ENCODE peak calls at places on chromosome 11, in four cellular contexts. R is mesothelial cell of epicardium; U is CD8-positive, alpha-beta T cell; S is coronary artery. G is an unnamed sample.

GRCh38 chr11:125341676-125342075 is 154.4 kb downstream of the FEZ1 start:
- DNase-seq in R (no peak), U (no peak), S (peak; percentile 54), G (no peak)

GRCh38 chr11:65422633-65423515 is at the start of gene NEAT1:
- DNase-seq in R (peak; percentile 88), U (peak; percentile 79), S (peak; percentile 99), G (peak; percentile 95)

GRCh38 chr11:2208691-2209369 is 37.2 kb upstream of the TH start:
- DNase-seq in R (peak; percentile 36), U (no peak), S (peak; percentile 69), G (no peak)

GRCh38 chr11:98940913-98941312 is 79.8 kb upstream of the CNTN5 start:
- DNase-seq in R (no peak), U (no peak), S (no peak), G (no peak)

GRCh38 chr11:12803086-12803826 is 129.0 kb downstream of the TEAD1 start:
- DNase-seq in R (no peak), U (no peak), S (no peak), G (no peak)

GRCh38 chr11:68542617-68543016 is 82.1 kb downstream of the PPP6R3 start:
- DNase-seq in R (no peak), U (no peak), S (no peak), G (no peak)

GRCh38 chr11:24478718-24479117 is 18.1 kb upstream of the LUZP2 start:
- DNase-seq in R (no peak), U (no peak), S (no peak), G (no peak)

GRCh38 chr11:112831969-112832368 is 129.3 kb upstream of the NCAM1 start:
- DNase-seq in R (no peak), U (no peak), S (peak; percentile 59), G (no peak)

GRCh38 chr11:134294664-134295063 is 18.5 kb downstream of the GLB1L3 start:
- DNase-seq in R (no peak), U (no peak), S (no peak), G (no peak)

GRCh38 chr11:83292709-83293435 is 6.7 kb upstream of the CCDC90B start:
- DNase-seq in R (no peak), U (no peak), S (no peak), G (no peak)

GRCh38 chr11:101707477-101707876 is 123.7 kb upstream of the TRPC6 start:
- DNase-seq in R (no peak), U (no peak), S (no peak), G (no peak)

GRCh38 chr11:105466582-105467228 is 143.2 kb upstream of the GRIA4 start:
- DNase-seq in R (no peak), U (no peak), S (no peak), G (no peak)

GRCh38 chr11:57946628-57947027 is 77.1 kb upstream of the OR9Q1 start:
- DNase-seq in R (no peak), U (no peak), S (peak; percentile 45), G (no peak)

GRCh38 chr11:9568161-9568853 is 5.2 kb upstream of the WEE1 start:
- DNase-seq in R (no peak), U (no peak), S (no peak), G (no peak)

GRCh38 chr11:67031791-67032561 is 9.0 kb downstream of the SYT12 start:
- DNase-seq in R (no peak), U (no peak), S (no peak), G (no peak)

GRCh38 chr11:83971063-83971462 is 684.9 kb upstream of the CCDC90B start:
- DNase-seq in R (no peak), U (no peak), S (no peak), G (no peak)

GRCh38 chr11:14105446-14105845 is 142.9 kb downstream of the SPON1 start:
- DNase-seq in R (no peak), U (no peak), S (no peak), G (no peak)

GRCh38 chr11:5719703-5720495 is 16.3 kb upstream of the OR56B1 start:
- DNase-seq in R (no peak), U (no peak), S (no peak), G (no peak)

GRCh38 chr11:123055132-123055924 is 6.6 kb downstream of the HSPA8 start:
- DNase-seq in R (no peak), U (no peak), S (no peak), G (no peak)

GRCh38 chr11:12131943-12132789 is 21.8 kb downstream of the MICAL2 start:
- DNase-seq in R (no peak), U (no peak), S (no peak), G (no peak)

GRCh38 chr11:122440783-122441701 is 214.5 kb upstream of the UBASH3B start:
- DNase-seq in R (peak; percentile 55), U (no peak), S (no peak), G (no peak)

GRCh38 chr11:110991621-110992355 is 253.7 kb upstream of the POU2AF2 start:
- DNase-seq in R (no peak), U (no peak), S (no peak), G (no peak)

GRCh38 chr11:66639066-66639813 is 737 bp downstream of the RBM4 start:
- DNase-seq in R (no peak), U (no peak), S (no peak), G (no peak)

GRCh38 chr11:72353861-72354260 is 80.5 kb downstream of the CLPB start:
- DNase-seq in R (no peak), U (no peak), S (no peak), G (no peak)
- TF ChIP-seq CTCF in R (no peak), U (no peak), S (no peak), G (no peak)

DNA sequence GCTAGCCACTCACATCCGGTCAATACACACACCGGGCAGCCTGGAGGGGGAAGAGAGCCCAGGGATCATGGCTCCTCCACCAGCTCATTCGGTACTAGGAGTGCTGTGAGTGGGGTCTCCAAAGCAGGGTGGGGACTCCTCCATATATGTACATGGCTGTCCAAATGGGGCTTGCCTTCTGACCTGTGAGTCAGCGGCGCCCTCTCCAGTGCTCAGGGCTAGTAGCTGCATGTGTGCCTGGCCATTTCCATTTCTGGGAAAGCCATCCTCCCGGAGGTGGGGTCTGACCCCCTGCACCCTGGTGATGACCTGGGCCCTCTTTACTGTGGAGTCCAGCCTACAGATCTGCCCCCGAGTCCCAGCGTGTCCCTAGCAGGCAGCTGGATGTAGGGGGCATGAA is 181.9 kb downstream of the CEP164 start:
- DNase-seq in R (no peak), U (no peak), S (no peak), G (no peak)
- TF ChIP-seq CTCF in R (no peak), U (no peak), S (no peak), G (no peak)

DNA sequence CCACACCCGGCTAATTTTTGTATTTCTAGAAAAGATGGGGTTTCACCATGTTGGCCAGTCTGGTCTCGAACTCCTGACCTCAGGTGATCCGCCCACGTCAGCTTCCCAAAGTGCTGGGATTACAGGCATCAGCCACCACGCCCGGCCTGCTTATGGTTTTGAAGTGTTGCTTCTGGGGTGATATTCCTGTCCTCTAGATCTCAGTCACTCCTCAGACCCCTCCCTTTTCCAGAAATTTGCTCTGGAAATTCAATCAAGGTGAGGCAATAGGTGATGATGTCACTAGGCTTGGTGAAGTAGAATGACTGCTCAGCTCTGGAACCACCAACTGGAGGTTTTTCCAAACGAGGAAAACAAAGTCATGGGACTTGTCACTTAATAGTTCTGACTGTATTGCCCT is 36.6 kb upstream of the CREB3L1 start:
- DNase-seq in R (no peak), U (no peak), S (no peak), G (no peak)
- TF ChIP-seq CTCF in R (no peak), U (no peak), S (no peak), G (no peak)

GRCh38 chr11:100574894-100575769 is 112.0 kb upstream of the ARHGAP42 start:
- DNase-seq in R (no peak), U (no peak), S (no peak), G (no peak)
- TF ChIP-seq CTCF in R (no peak), U (no peak), S (no peak), G (no peak)

GRCh38 chr11:61737131-61737530 is 15.3 kb upstream of the MYRF start:
- DNase-seq in R (no peak), U (no peak), S (no peak), G (no peak)
- TF ChIP-seq CTCF in R (no peak), U (no peak), S (no peak), G (no peak)

GRCh38 chr11:49302360-49302759 is 94.0 kb upstream of the FOLH1 start:
- DNase-seq in R (no peak), U (no peak), S (no peak), G (no peak)
- TF ChIP-seq CTCF in R (no peak), U (no peak), S (no peak), G (no peak)

GRCh38 chr11:472272-472671 is 22.2 kb downstream of the PTDSS2 start:
- DNase-seq in R (no peak), U (no peak), S (no peak), G (no peak)
- TF ChIP-seq CTCF in R (no peak), U (no peak), S (no peak), G (no peak)

DNA sequence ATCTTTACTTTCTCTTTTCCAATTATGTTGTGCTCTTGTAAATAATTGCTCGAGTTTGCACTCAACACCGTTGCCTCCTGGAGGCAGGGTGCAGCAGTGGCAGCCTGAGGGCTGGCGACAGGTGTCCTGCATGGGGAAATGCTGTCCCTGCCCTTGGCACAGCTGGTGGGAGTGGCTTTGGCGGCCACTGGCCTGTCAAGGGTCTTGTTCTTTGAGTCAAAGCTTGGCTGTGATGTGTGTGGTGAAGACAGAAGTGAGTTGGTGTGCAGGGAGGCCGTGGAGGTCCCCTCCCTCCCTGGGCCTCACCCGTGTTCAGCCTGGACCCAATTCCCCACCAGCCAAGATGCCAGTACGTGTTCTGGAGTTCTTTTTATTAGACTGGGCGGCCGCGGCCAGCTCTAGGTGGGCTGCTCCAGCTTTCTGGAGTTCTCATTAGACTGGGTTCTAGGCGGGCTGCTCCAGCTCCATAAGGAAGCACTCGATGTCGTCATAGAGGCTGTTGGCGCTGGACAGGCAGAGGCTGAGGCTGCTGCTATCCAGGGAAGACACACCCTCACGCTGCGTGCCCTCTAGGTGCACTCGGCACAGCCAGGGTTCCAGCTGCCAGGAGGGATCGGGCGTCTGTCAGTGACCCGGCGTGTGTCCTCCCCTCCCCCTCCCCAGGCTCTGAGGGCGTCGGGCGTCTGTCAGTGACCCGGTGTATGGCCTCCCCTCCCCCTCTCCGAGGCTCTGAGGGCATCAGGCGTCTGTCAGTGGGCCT is 3.4 kb downstream of the IRF7 start:
- DNase-seq in R (no peak), U (no peak), S (no peak), G (no peak)
- TF ChIP-seq CTCF in R (peak; percentile 18), U (no peak), S (no peak), G (no peak)

DNA sequence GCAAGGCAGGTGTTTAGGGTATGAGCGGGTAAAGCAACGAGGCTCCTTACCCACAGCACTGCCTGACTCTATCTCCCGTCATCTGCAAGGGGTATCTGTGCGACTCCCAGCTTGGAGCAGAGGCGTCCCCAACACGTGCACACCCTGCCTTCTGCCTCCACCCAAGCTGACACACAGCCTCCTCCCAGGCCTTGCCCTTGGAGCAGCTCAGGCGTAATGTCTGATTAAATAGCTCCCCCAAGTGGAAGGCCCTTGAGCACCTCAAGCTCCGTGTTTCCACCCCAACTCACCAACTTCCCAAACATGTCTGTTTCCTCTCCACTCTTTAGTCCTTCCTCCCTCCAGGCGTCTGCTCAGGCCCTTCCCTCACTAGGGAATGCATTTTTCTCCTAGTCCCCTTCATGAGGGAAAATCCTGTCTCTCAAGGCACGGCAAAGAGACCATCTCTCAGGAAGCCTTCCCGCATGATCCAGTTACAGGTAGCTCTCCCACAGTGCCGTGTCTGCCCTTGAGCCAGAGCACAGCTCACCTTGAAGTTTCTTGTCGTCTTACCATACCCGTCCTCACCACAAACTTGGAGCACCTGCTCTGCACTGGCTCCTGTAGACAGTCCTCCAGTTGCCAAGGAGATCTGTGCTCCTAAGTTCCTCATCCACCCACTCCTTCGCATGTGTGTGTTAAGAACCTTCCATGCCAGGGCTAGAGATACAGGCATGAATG is 15.8 kb downstream of the CYB5R2 start:
- DNase-seq in R (no peak), U (no peak), S (peak; percentile 77), G (no peak)
- TF ChIP-seq CTCF in R (peak; percentile 25), U (no peak), S (no peak), G (peak; percentile 12)

G was measured in CD4-positive, alpha-beta T cell.